ENCODE peak calls at places on chromosomes 12 and 14, in five cellular contexts. R is ascending aorta, K is right lobe of liver, P is WTC11, Q is GM12865. V is an unnamed sample.

GRCh38 chr14:71720978-71721624 is 211.1 kb upstream of the RGS6 start:
- DNase-seq in Q (peak), R (no peak), P (peak), K (no peak), V (no peak)

GRCh38 chr12:57095440-57095839 is 6.5 kb downstream of the NAB2 start:
- DNase-seq in K (no peak), Q (no peak), R (no peak), P (no peak), V (no peak)

GRCh38 chr12:109608270-109608669 is 34.7 kb downstream of the MVK start:
- DNase-seq in K (no peak), Q (no peak), P (no peak), R (no peak), V (no peak)

GRCh38 chr12:131671276-131671675 is 39.6 kb upstream of the SFSWAP start:
- DNase-seq in P (no peak), Q (no peak), R (no peak), K (no peak), V (no peak)

GRCh38 chr14:74457511-74457910 is 31.5 kb upstream of the SYNDIG1L start:
- DNase-seq in P (no peak), R (no peak), Q (no peak), K (no peak), V (no peak)

GRCh38 chr14:102516531-102517411 is 7.2 kb upstream of the ANKRD9 start:
- DNase-seq in P (peak), Q (peak), R (no peak), K (peak), V (no peak)

GRCh38 chr14:60514378-60515243 is 5.7 kb downstream of the SIX6 start:
- DNase-seq in P (peak), Q (no peak), R (no peak), K (no peak), V (peak)

GRCh38 chr14:53432378-53432802 is 279.3 kb upstream of the DDHD1 start:
- DNase-seq in K (no peak), Q (peak), P (peak), R (no peak), V (no peak)

GRCh38 chr12:40907115-40907521 is 214.9 kb downstream of the CNTN1 start:
- DNase-seq in R (no peak), K (no peak), Q (peak), P (no peak), V (no peak)

GRCh38 chr14:48970995-48971394 is 615.2 kb downstream of the RPS29 start:
- DNase-seq in Q (no peak), K (no peak), R (no peak), P (no peak), V (no peak)

GRCh38 chr14:54450535-54450934 is 9.4 kb upstream of the CNIH1 start:
- DNase-seq in K (no peak), Q (peak), P (no peak), R (no peak), V (no peak)

GRCh38 chr12:106248177-106248848 is 493 bp upstream of the CKAP4 start:
- DNase-seq in P (peak), K (peak), R (no peak), Q (peak), V (no peak)

GRCh38 chr14:96067985-96068930 is 29.1 kb downstream of the C14orf132 start:
- DNase-seq in P (no peak), R (no peak), Q (no peak), K (no peak), V (no peak)

GRCh38 chr12:89344862-89345202 is 7.5 kb downstream of the DUSP6 start:
- DNase-seq in P (no peak), R (no peak), Q (no peak), K (no peak), V (no peak)

GRCh38 chr12:111819191-111820158 is 22.6 kb upstream of the MAPKAPK5 start:
- DNase-seq in K (no peak), Q (no peak), P (no peak), R (no peak), V (no peak)

GRCh38 chr14:69685716-69686115 is 74.3 kb downstream of the SUSD6 start:
- DNase-seq in K (peak), Q (no peak), P (no peak), R (no peak), V (peak)

GRCh38 chr12:288687-289086 is 26.1 kb upstream of the SLC6A13 start:
- DNase-seq in Q (no peak), R (no peak), P (no peak), K (peak), V (no peak)

GRCh38 chr14:95300697-95301526 is 18.8 kb downstream of the CLMN start:
- DNase-seq in K (no peak), R (no peak), Q (no peak), P (no peak), V (no peak)

GRCh38 chr14:20455355-20456300 is 602 bp downstream of the APEX1 start:
- DNase-seq in K (no peak), P (peak), R (no peak), Q (peak), V (no peak)

GRCh38 chr12:6899837-6900519 is 4.6 kb upstream of the LRRC23 start:
- DNase-seq in P (peak), K (no peak), Q (no peak), R (no peak), V (peak)

GRCh38 chr14:95361373-95362179 is 41.9 kb upstream of the CLMN start:
- DNase-seq in P (peak), Q (peak), K (peak), R (no peak), V (no peak)

GRCh38 chr12:111673503-111673902 is 12.3 kb downstream of the BRAP start:
- DNase-seq in P (no peak), R (no peak), Q (peak), K (no peak), V (no peak)

GRCh38 chr12:122022393-122023338 is 982 bp downstream of the BCL7A start:
- DNase-seq in K (no peak), R (no peak), Q (no peak), P (peak), V (no peak)

GRCh38 chr14:69886843-69887242 is 7.6 kb downstream of the SMOC1 start:
- DNase-seq in K (no peak), Q (no peak), R (no peak), P (no peak), V (no peak)

GRCh38 chr14:87992720-87993484 is at the start of gene GALC:
- DNase-seq in Q (peak), R (peak), P (peak), K (peak), V (peak)

GRCh38 chr12:31570880-31571279 is 20.1 kb downstream of the DENND5B start:
- DNase-seq in R (no peak), P (no peak), Q (no peak), K (no peak), V (no peak)

GRCh38 chr12:47602949-47603558 is 102.8 kb downstream of the RPAP3 start:
- DNase-seq in K (no peak), Q (no peak), P (no peak), R (no peak), V (no peak)

GRCh38 chr12:120690083-120690450 is 3.1 kb downstream of the MLEC start:
- DNase-seq in P (no peak), K (no peak), R (no peak), Q (no peak), V (no peak)

GRCh38 chr12:47762850-47763440 is 4.3 kb upstream of the RAPGEF3 start:
- DNase-seq in R (no peak), Q (no peak), K (no peak), P (no peak), V (no peak)

GRCh38 chr14:93005135-93005813 is 82.3 kb downstream of the CHGA start:
- DNase-seq in Q (no peak), P (no peak), R (no peak), K (no peak), V (no peak)

GRCh38 chr12:2439332-2440100 is 355.3 kb upstream of the FKBP4 start:
- DNase-seq in P (no peak), K (no peak), Q (no peak), R (no peak), V (no peak)

GRCh38 chr12:76041406-76041805 is 9.8 kb upstream of the PHLDA1 start:
- DNase-seq in R (no peak), K (no peak), P (no peak), Q (no peak), V (no peak)

GRCh38 chr14:36021030-36021422 is 155.5 kb downstream of the PTCSC3 start:
- DNase-seq in R (no peak), P (no peak), K (no peak), Q (peak), V (no peak)

GRCh38 chr12:111578276-111578970 is 20.7 kb downstream of the ATXN2 start:
- DNase-seq in P (no peak), Q (peak), K (no peak), R (no peak), V (no peak)

GRCh38 chr14:99655521-99655920 is 10.6 kb downstream of the HHIPL1 start:
- DNase-seq in R (no peak), Q (no peak), K (no peak), P (no peak), V (no peak)

GRCh38 chr14:26199599-26200370 is 398.0 kb downstream of the NOVA1 start:
- DNase-seq in P (no peak), Q (no peak), R (no peak), K (no peak), V (no peak)

GRCh38 chr12:96872946-96873345 is 34.1 kb upstream of the NEDD1 start:
- DNase-seq in Q (no peak), K (no peak), P (no peak), R (no peak), V (no peak)

V was measured in tibial nerve.